ENCODE peak calls at places on chromosomes 16 and 17, in six cellular contexts. One of them, this sample, is unnamed.

GRCh38 chr17:4236456-4236855 is 27.3 kb downstream of the ANKFY1 start:
- DNase-seq in CD4-positive, alpha-beta memory T cell: no peak
- DNase-seq in WTC11: no peak
- DNase-seq in esophagus muscularis mucosa: no peak
- DNase-seq in dermis microvascular lymphatic vessel endothelial cell: peak; percentile 31
- DNase-seq in activated CD8-positive, alpha-beta memory T cell treated with anti-CD3 and anti-CD28 coated beads, Interleukin-2, amount 50 U/mL, for 48 hours: no peak
- DNase-seq in this sample: no peak

GRCh38 chr16:58299757-58300349 is 5.0 kb upstream of the PRSS54 start:
- DNase-seq in CD4-positive, alpha-beta memory T cell: peak; percentile 1
- DNase-seq in WTC11: peak; percentile 65
- DNase-seq in esophagus muscularis mucosa: no peak
- DNase-seq in dermis microvascular lymphatic vessel endothelial cell: peak; percentile 57
- DNase-seq in activated CD8-positive, alpha-beta memory T cell treated with anti-CD3 and anti-CD28 coated beads, Interleukin-2, amount 50 U/mL, for 48 hours: peak; percentile 64
- DNase-seq in this sample: peak; percentile 48

GRCh38 chr16:12239953-12240485 is 263.5 kb downstream of the SNX29 start:
- DNase-seq in CD4-positive, alpha-beta memory T cell: no peak
- DNase-seq in WTC11: no peak
- DNase-seq in esophagus muscularis mucosa: no peak
- DNase-seq in dermis microvascular lymphatic vessel endothelial cell: peak; percentile 50
- DNase-seq in activated CD8-positive, alpha-beta memory T cell treated with anti-CD3 and anti-CD28 coated beads, Interleukin-2, amount 50 U/mL, for 48 hours: no peak
- DNase-seq in this sample: no peak

GRCh38 chr16:85856585-85856984 is 42.4 kb upstream of the IRF8 start:
- DNase-seq in CD4-positive, alpha-beta memory T cell: no peak
- DNase-seq in WTC11: no peak
- DNase-seq in esophagus muscularis mucosa: no peak
- DNase-seq in dermis microvascular lymphatic vessel endothelial cell: no peak
- DNase-seq in activated CD8-positive, alpha-beta memory T cell treated with anti-CD3 and anti-CD28 coated beads, Interleukin-2, amount 50 U/mL, for 48 hours: no peak
- DNase-seq in this sample: no peak

GRCh38 chr16:22266546-22266945 is 30.7 kb upstream of the POLR3E start:
- DNase-seq in CD4-positive, alpha-beta memory T cell: no peak
- DNase-seq in WTC11: no peak
- DNase-seq in esophagus muscularis mucosa: no peak
- DNase-seq in dermis microvascular lymphatic vessel endothelial cell: no peak
- DNase-seq in activated CD8-positive, alpha-beta memory T cell treated with anti-CD3 and anti-CD28 coated beads, Interleukin-2, amount 50 U/mL, for 48 hours: no peak
- DNase-seq in this sample: no peak

GRCh38 chr17:60524463-60525346 is 1.3 kb downstream of the APPBP2 start:
- DNase-seq in CD4-positive, alpha-beta memory T cell: no peak
- DNase-seq in WTC11: no peak
- DNase-seq in esophagus muscularis mucosa: peak; percentile 0
- DNase-seq in dermis microvascular lymphatic vessel endothelial cell: peak; percentile 23
- DNase-seq in activated CD8-positive, alpha-beta memory T cell treated with anti-CD3 and anti-CD28 coated beads, Interleukin-2, amount 50 U/mL, for 48 hours: no peak
- DNase-seq in this sample: peak; percentile 45

GRCh38 chr17:64638552-64639198 is 23.4 kb downstream of the SMURF2 start:
- DNase-seq in CD4-positive, alpha-beta memory T cell: no peak
- DNase-seq in WTC11: no peak
- DNase-seq in esophagus muscularis mucosa: no peak
- DNase-seq in dermis microvascular lymphatic vessel endothelial cell: no peak
- DNase-seq in activated CD8-positive, alpha-beta memory T cell treated with anti-CD3 and anti-CD28 coated beads, Interleukin-2, amount 50 U/mL, for 48 hours: no peak
- DNase-seq in this sample: no peak

GRCh38 chr17:27573971-27574525 is 56.9 kb upstream of the LGALS9 start:
- DNase-seq in CD4-positive, alpha-beta memory T cell: no peak
- DNase-seq in WTC11: no peak
- DNase-seq in esophagus muscularis mucosa: no peak
- DNase-seq in dermis microvascular lymphatic vessel endothelial cell: no peak
- DNase-seq in activated CD8-positive, alpha-beta memory T cell treated with anti-CD3 and anti-CD28 coated beads, Interleukin-2, amount 50 U/mL, for 48 hours: no peak
- DNase-seq in this sample: no peak

GRCh38 chr16:73122604-73123386 is 74.9 kb upstream of the ZFHX3 start:
- DNase-seq in CD4-positive, alpha-beta memory T cell: peak; percentile 3
- DNase-seq in WTC11: no peak
- DNase-seq in esophagus muscularis mucosa: no peak
- DNase-seq in dermis microvascular lymphatic vessel endothelial cell: peak; percentile 22
- DNase-seq in activated CD8-positive, alpha-beta memory T cell treated with anti-CD3 and anti-CD28 coated beads, Interleukin-2, amount 50 U/mL, for 48 hours: no peak
- DNase-seq in this sample: no peak

GRCh38 chr16:88045820-88046303 is 94.6 kb downstream of the BANP start:
- DNase-seq in CD4-positive, alpha-beta memory T cell: no peak
- DNase-seq in WTC11: no peak
- DNase-seq in esophagus muscularis mucosa: no peak
- DNase-seq in dermis microvascular lymphatic vessel endothelial cell: no peak
- DNase-seq in activated CD8-positive, alpha-beta memory T cell treated with anti-CD3 and anti-CD28 coated beads, Interleukin-2, amount 50 U/mL, for 48 hours: no peak
- DNase-seq in this sample: no peak

GRCh38 chr16:63614421-63614820 is 1507.4 kb downstream of the CDH11 start:
- DNase-seq in CD4-positive, alpha-beta memory T cell: no peak
- DNase-seq in WTC11: no peak
- DNase-seq in esophagus muscularis mucosa: no peak
- DNase-seq in dermis microvascular lymphatic vessel endothelial cell: peak; percentile 24
- DNase-seq in activated CD8-positive, alpha-beta memory T cell treated with anti-CD3 and anti-CD28 coated beads, Interleukin-2, amount 50 U/mL, for 48 hours: no peak
- DNase-seq in this sample: no peak

GRCh38 chr16:4894276-4895150 is 42.4 kb downstream of the PPL start:
- DNase-seq in CD4-positive, alpha-beta memory T cell: no peak
- DNase-seq in WTC11: no peak
- DNase-seq in esophagus muscularis mucosa: no peak
- DNase-seq in dermis microvascular lymphatic vessel endothelial cell: no peak
- DNase-seq in activated CD8-positive, alpha-beta memory T cell treated with anti-CD3 and anti-CD28 coated beads, Interleukin-2, amount 50 U/mL, for 48 hours: no peak
- DNase-seq in this sample: no peak

GRCh38 chr17:1946021-1946932 is 78.9 kb downstream of the RTN4RL1 start:
- DNase-seq in CD4-positive, alpha-beta memory T cell: no peak
- DNase-seq in WTC11: no peak
- DNase-seq in esophagus muscularis mucosa: no peak
- DNase-seq in dermis microvascular lymphatic vessel endothelial cell: no peak
- DNase-seq in activated CD8-positive, alpha-beta memory T cell treated with anti-CD3 and anti-CD28 coated beads, Interleukin-2, amount 50 U/mL, for 48 hours: no peak
- DNase-seq in this sample: no peak

GRCh38 chr16:54136276-54136625 is 150.3 kb downstream of the IRX3 start:
- DNase-seq in CD4-positive, alpha-beta memory T cell: no peak
- DNase-seq in WTC11: no peak
- DNase-seq in esophagus muscularis mucosa: no peak
- DNase-seq in dermis microvascular lymphatic vessel endothelial cell: peak; percentile 22
- DNase-seq in activated CD8-positive, alpha-beta memory T cell treated with anti-CD3 and anti-CD28 coated beads, Interleukin-2, amount 50 U/mL, for 48 hours: no peak
- DNase-seq in this sample: no peak

GRCh38 chr17:65020284-65020683 is 36.3 kb downstream of the GNA13 start:
- DNase-seq in CD4-positive, alpha-beta memory T cell: no peak
- DNase-seq in WTC11: no peak
- DNase-seq in esophagus muscularis mucosa: no peak
- DNase-seq in dermis microvascular lymphatic vessel endothelial cell: no peak
- DNase-seq in activated CD8-positive, alpha-beta memory T cell treated with anti-CD3 and anti-CD28 coated beads, Interleukin-2, amount 50 U/mL, for 48 hours: no peak
- DNase-seq in this sample: no peak

GRCh38 chr17:80055597-80055996 is 19.2 kb downstream of the CCDC40 start:
- DNase-seq in CD4-positive, alpha-beta memory T cell: no peak
- DNase-seq in WTC11: no peak
- DNase-seq in esophagus muscularis mucosa: no peak
- DNase-seq in dermis microvascular lymphatic vessel endothelial cell: no peak
- DNase-seq in activated CD8-positive, alpha-beta memory T cell treated with anti-CD3 and anti-CD28 coated beads, Interleukin-2, amount 50 U/mL, for 48 hours: no peak
- DNase-seq in this sample: no peak

GRCh38 chr17:65712383-65713267 is 151.2 kb upstream of the AXIN2 start:
- DNase-seq in CD4-positive, alpha-beta memory T cell: no peak
- DNase-seq in WTC11: no peak
- DNase-seq in esophagus muscularis mucosa: no peak
- DNase-seq in dermis microvascular lymphatic vessel endothelial cell: no peak
- DNase-seq in activated CD8-positive, alpha-beta memory T cell treated with anti-CD3 and anti-CD28 coated beads, Interleukin-2, amount 50 U/mL, for 48 hours: no peak
- DNase-seq in this sample: no peak

GRCh38 chr17:17476865-17477467 is at the start of gene MED9:
- DNase-seq in CD4-positive, alpha-beta memory T cell: peak; percentile 94
- DNase-seq in WTC11: peak; percentile 95
- DNase-seq in esophagus muscularis mucosa: peak; percentile 97
- DNase-seq in dermis microvascular lymphatic vessel endothelial cell: peak; percentile 90
- DNase-seq in activated CD8-positive, alpha-beta memory T cell treated with anti-CD3 and anti-CD28 coated beads, Interleukin-2, amount 50 U/mL, for 48 hours: peak; percentile 99
- DNase-seq in this sample: peak; percentile 85

GRCh38 chr17:73643012-73643845 is 1.0 kb downstream of the SDK2 start:
- DNase-seq in CD4-positive, alpha-beta memory T cell: peak; percentile 27
- DNase-seq in WTC11: peak; percentile 47
- DNase-seq in esophagus muscularis mucosa: no peak
- DNase-seq in dermis microvascular lymphatic vessel endothelial cell: no peak
- DNase-seq in activated CD8-positive, alpha-beta memory T cell treated with anti-CD3 and anti-CD28 coated beads, Interleukin-2, amount 50 U/mL, for 48 hours: peak; percentile 65
- DNase-seq in this sample: no peak

GRCh38 chr17:70357196-70357595 is 187.9 kb downstream of the KCNJ2 start:
- DNase-seq in CD4-positive, alpha-beta memory T cell: no peak
- DNase-seq in WTC11: no peak
- DNase-seq in esophagus muscularis mucosa: no peak
- DNase-seq in dermis microvascular lymphatic vessel endothelial cell: no peak
- DNase-seq in activated CD8-positive, alpha-beta memory T cell treated with anti-CD3 and anti-CD28 coated beads, Interleukin-2, amount 50 U/mL, for 48 hours: no peak
- DNase-seq in this sample: no peak

GRCh38 chr16:3101841-3102470 is 2.9 kb upstream of the ZSCAN10 start:
- DNase-seq in CD4-positive, alpha-beta memory T cell: no peak
- DNase-seq in WTC11: peak; percentile 72
- DNase-seq in esophagus muscularis mucosa: no peak
- DNase-seq in dermis microvascular lymphatic vessel endothelial cell: peak; percentile 82
- DNase-seq in activated CD8-positive, alpha-beta memory T cell treated with anti-CD3 and anti-CD28 coated beads, Interleukin-2, amount 50 U/mL, for 48 hours: no peak
- DNase-seq in this sample: peak; percentile 37

GRCh38 chr16:68369697-68370096 is 58.9 kb downstream of the PRMT7 start:
- DNase-seq in CD4-positive, alpha-beta memory T cell: peak; percentile 19
- DNase-seq in WTC11: no peak
- DNase-seq in esophagus muscularis mucosa: no peak
- DNase-seq in dermis microvascular lymphatic vessel endothelial cell: no peak
- DNase-seq in activated CD8-positive, alpha-beta memory T cell treated with anti-CD3 and anti-CD28 coated beads, Interleukin-2, amount 50 U/mL, for 48 hours: no peak
- DNase-seq in this sample: no peak

GRCh38 chr16:80674884-80675283 is 129.5 kb downstream of the CDYL2 start:
- DNase-seq in CD4-positive, alpha-beta memory T cell: no peak
- DNase-seq in WTC11: no peak
- DNase-seq in esophagus muscularis mucosa: peak; percentile 31
- DNase-seq in dermis microvascular lymphatic vessel endothelial cell: no peak
- DNase-seq in activated CD8-positive, alpha-beta memory T cell treated with anti-CD3 and anti-CD28 coated beads, Interleukin-2, amount 50 U/mL, for 48 hours: no peak
- DNase-seq in this sample: no peak

GRCh38 chr17:11170901-11171300 is 70.1 kb upstream of the SHISA6 start:
- DNase-seq in CD4-positive, alpha-beta memory T cell: no peak
- DNase-seq in WTC11: no peak
- DNase-seq in esophagus muscularis mucosa: no peak
- DNase-seq in dermis microvascular lymphatic vessel endothelial cell: no peak
- DNase-seq in activated CD8-positive, alpha-beta memory T cell treated with anti-CD3 and anti-CD28 coated beads, Interleukin-2, amount 50 U/mL, for 48 hours: no peak
- DNase-seq in this sample: no peak

GRCh38 chr16:68992521-68992920 is 112.9 kb upstream of the HAS3 start:
- DNase-seq in CD4-positive, alpha-beta memory T cell: no peak
- DNase-seq in WTC11: no peak
- DNase-seq in esophagus muscularis mucosa: no peak
- DNase-seq in dermis microvascular lymphatic vessel endothelial cell: peak; percentile 63
- DNase-seq in activated CD8-positive, alpha-beta memory T cell treated with anti-CD3 and anti-CD28 coated beads, Interleukin-2, amount 50 U/mL, for 48 hours: no peak
- DNase-seq in this sample: peak; percentile 25

GRCh38 chr16:66408181-66409048 is 18.7 kb upstream of the BEAN1 start:
- DNase-seq in CD4-positive, alpha-beta memory T cell: peak; percentile 44
- DNase-seq in WTC11: no peak
- DNase-seq in esophagus muscularis mucosa: no peak
- DNase-seq in dermis microvascular lymphatic vessel endothelial cell: peak; percentile 85
- DNase-seq in activated CD8-positive, alpha-beta memory T cell treated with anti-CD3 and anti-CD28 coated beads, Interleukin-2, amount 50 U/mL, for 48 hours: peak; percentile 61
- DNase-seq in this sample: peak; percentile 88

GRCh38 chr16:69482410-69482951 is 58.1 kb downstream of the CYB5B start:
- DNase-seq in CD4-positive, alpha-beta memory T cell: no peak
- DNase-seq in WTC11: no peak
- DNase-seq in esophagus muscularis mucosa: no peak
- DNase-seq in dermis microvascular lymphatic vessel endothelial cell: peak; percentile 99
- DNase-seq in activated CD8-positive, alpha-beta memory T cell treated with anti-CD3 and anti-CD28 coated beads, Interleukin-2, amount 50 U/mL, for 48 hours: no peak
- DNase-seq in this sample: peak; percentile 48